ENCODE peak calls at places on chromosome 1, in nine cellular contexts. N is brain microvascular endothelial cell, J is left lung, C is dorsolateral prefrontal cortex, K is fibroblast of the aortic adventitia, E is ovary, B is Caco-2, S is HCT116, W is transverse colon. T is an unnamed sample.

GRCh38 chr1:247113733-247114271 is 9.6 kb upstream of the ZNF669 start:
- DNase-seq in N (no peak), E (no peak), B (no peak), J (no peak), C (no peak), W (no peak), S (no peak), K (no peak), T (no peak)

GRCh38 chr1:7228252-7228961 is 443.2 kb downstream of the CAMTA1 start:
- DNase-seq in J (no peak), C (no peak), W (no peak), N (no peak), K (no peak), B (no peak), E (no peak), S (no peak), T (no peak)

GRCh38 chr1:89808429-89809117 is 12.3 kb upstream of the LRRC8D start:
- DNase-seq in S (no peak), B (peak; percentile 79), E (no peak), C (no peak), K (peak; percentile 58), J (no peak), N (no peak), W (no peak), T (no peak)

GRCh38 chr1:177185209-177185608 is 14.5 kb downstream of the BRINP2 start:
- DNase-seq in K (peak; percentile 20), E (no peak), W (no peak), S (peak; percentile 1), B (no peak), N (peak; percentile 47), C (no peak), J (no peak), T (no peak)

GRCh38 chr1:240878631-240879030 is 266.7 kb upstream of the GREM2 start:
- DNase-seq in J (no peak), K (peak; percentile 7), B (no peak), N (no peak), C (no peak), W (no peak), S (no peak), E (no peak), T (no peak)

GRCh38 chr1:208093754-208094719 is 150.1 kb downstream of the PLXNA2 start:
- DNase-seq in C (no peak), N (peak; percentile 64), B (peak; percentile 74), K (peak; percentile 56), W (peak; percentile 61), J (no peak), E (peak; percentile 68), S (peak; percentile 31), T (peak; percentile 46)

GRCh38 chr1:156432109-156433018 is 63.4 kb downstream of the RHBG start:
- DNase-seq in C (no peak), S (no peak), J (no peak), B (no peak), N (no peak), E (no peak), W (no peak), K (no peak), T (no peak)

GRCh38 chr1:216757110-216757509 is 33.9 kb upstream of the ESRRG start:
- DNase-seq in S (no peak), B (no peak), E (no peak), C (no peak), K (no peak), N (no peak), J (no peak), W (no peak), T (no peak)

GRCh38 chr1:165647970-165648369 is 16.9 kb downstream of the MGST3 start:
- DNase-seq in N (peak; percentile 40), K (peak; percentile 18), W (no peak), J (no peak), S (no peak), C (no peak), E (no peak), B (no peak), T (no peak)

GRCh38 chr1:93021539-93022134 is 57.4 kb upstream of the MTF2 start:
- DNase-seq in E (no peak), S (peak; percentile 42), C (no peak), J (no peak), N (no peak), B (no peak), K (peak; percentile 70), W (no peak), T (peak; percentile 59)

GRCh38 chr1:111139234-111139955 is 498 bp downstream of the DRAM2 start:
- DNase-seq in C (no peak), B (peak; percentile 48), S (peak; percentile 18), E (no peak), W (peak; percentile 57), K (peak; percentile 48), J (no peak), N (peak; percentile 56), T (no peak)

GRCh38 chr1:111990878-111991760 is 1.7 kb upstream of the KCND3 start:
- DNase-seq in N (no peak), W (peak; percentile 72), B (peak; percentile 57), S (peak; percentile 54), C (peak; percentile 69), E (no peak), K (peak; percentile 35), J (peak; percentile 84), T (no peak)

GRCh38 chr1:181482001-181482430 is 1.3 kb upstream of the CACNA1E start:
- DNase-seq in W (no peak), S (no peak), J (no peak), K (no peak), C (no peak), B (no peak), N (no peak), E (no peak), T (no peak)
- H3K4me3 ChIP-seq in W (no peak overlapping the region), S (no peak overlapping the region), J (peak overlapping the region; percentile 36), K (no peak overlapping the region), C (peak overlapping the region; percentile 73), B (no peak overlapping the region), N (no peak overlapping the region), E (no peak overlapping the region), T (no peak overlapping the region)

GRCh38 chr1:10388387-10388715 is 10.5 kb upstream of the PGD start:
- DNase-seq in J (no peak), B (no peak), N (no peak), C (no peak), K (no peak), S (no peak), W (no peak), E (no peak), T (no peak)
- H3K4me3 ChIP-seq in J (peak overlapping the region; percentile 8), B (no peak overlapping the region), N (no peak overlapping the region), C (no peak overlapping the region), K (peak overlapping the region; percentile 45), S (no peak overlapping the region), W (no peak overlapping the region), E (no peak overlapping the region), T (no peak overlapping the region)

DNA sequence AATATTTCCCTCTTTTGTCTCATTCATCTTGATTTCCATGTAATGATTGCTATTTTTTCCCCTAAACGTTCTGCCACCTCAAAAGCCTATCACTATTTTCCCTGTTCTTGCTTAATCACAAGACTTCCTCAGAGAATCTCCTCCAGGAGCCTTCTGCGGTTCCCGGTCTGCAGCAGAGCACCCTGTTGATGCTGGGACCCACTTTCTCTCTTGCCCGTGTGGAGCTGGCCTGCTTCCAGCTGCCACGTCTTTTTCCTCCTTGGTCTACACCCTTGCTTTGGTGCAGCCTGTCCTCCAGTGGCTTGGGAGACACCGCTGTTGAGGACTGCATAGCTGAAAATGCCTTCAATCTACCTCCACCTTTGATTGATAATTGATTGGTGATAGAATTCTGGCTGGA is 70.0 kb upstream of the COA6 start:
- DNase-seq in J (no peak), C (no peak), W (no peak), S (no peak), N (no peak), K (no peak), E (no peak), B (no peak), T (no peak)
- H3K4me3 ChIP-seq in J (no peak overlapping the region), C (no peak overlapping the region), W (no peak overlapping the region), S (no peak overlapping the region), N (no peak overlapping the region), K (no peak overlapping the region), E (no peak overlapping the region), B (no peak overlapping the region), T (no peak overlapping the region)

GRCh38 chr1:168609133-168609715 is 32.8 kb downstream of the XCL1 start:
- DNase-seq in N (peak; percentile 69), B (no peak), W (no peak), C (peak; percentile 73), S (no peak), J (no peak), K (peak; percentile 45), E (peak; percentile 68), T (no peak)
- H3K4me3 ChIP-seq in N (peak overlapping the region; percentile 13), B (no peak overlapping the region), W (no peak overlapping the region), C (no peak overlapping the region), S (no peak overlapping the region), J (no peak overlapping the region), K (no peak overlapping the region), E (no peak overlapping the region), T (no peak overlapping the region)

DNA sequence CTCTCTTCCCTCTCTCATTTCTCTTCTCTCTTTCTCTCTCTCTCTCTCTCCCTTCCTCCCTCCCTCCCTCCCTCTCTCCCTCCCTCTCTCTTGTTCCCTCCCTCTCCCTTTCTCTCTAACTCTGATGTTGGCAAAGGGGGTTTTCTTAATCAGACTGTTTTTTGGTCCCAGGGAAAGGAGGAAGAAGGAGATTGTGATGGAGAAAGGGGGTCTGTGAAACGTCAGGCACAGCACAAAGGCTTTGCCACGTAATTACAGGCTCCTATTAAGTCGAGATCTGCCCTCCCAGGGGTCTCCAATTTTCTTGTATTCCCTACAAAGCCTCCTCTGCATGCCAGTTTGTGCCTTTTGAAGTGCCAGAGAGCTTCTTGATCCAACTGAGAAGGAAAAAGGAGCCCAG is 920 bp upstream of the PRRX1 start:
- DNase-seq in J (no peak), K (peak; percentile 83), N (peak; percentile 7), B (no peak), S (no peak), E (peak; percentile 23), W (no peak), C (no peak), T (no peak)
- H3K4me3 ChIP-seq in J (peak overlapping the region; percentile 43), K (peak overlapping the region; percentile 96), N (peak overlapping the region; percentile 92), B (no peak overlapping the region), S (no peak overlapping the region), E (peak overlapping the region; percentile 78), W (no peak overlapping the region), C (peak overlapping the region; percentile 81), T (no peak overlapping the region)

GRCh38 chr1:218350022-218350525 is 4.9 kb downstream of the TGFB2 start:
- DNase-seq in W (no peak), N (no peak), J (no peak), B (no peak), K (no peak), S (no peak), E (no peak), C (no peak), T (no peak)
- H3K4me3 ChIP-seq in W (no peak overlapping the region), N (peak overlapping the region; percentile 95), J (peak overlapping the region; percentile 54), B (no peak overlapping the region), K (peak overlapping the region; percentile 82), S (no peak overlapping the region), E (no peak overlapping the region), C (peak overlapping the region; percentile 87), T (no peak overlapping the region)

GRCh38 chr1:91584309-91584708 is 83.7 kb downstream of the CDC7 start:
- DNase-seq in B (no peak), J (no peak), W (no peak), K (no peak), N (no peak), S (no peak), E (no peak), C (no peak), T (no peak)
- H3K4me3 ChIP-seq in B (no peak overlapping the region), J (no peak overlapping the region), W (no peak overlapping the region), K (no peak overlapping the region), N (no peak overlapping the region), S (no peak overlapping the region), E (no peak overlapping the region), C (no peak overlapping the region), T (no peak overlapping the region)

GRCh38 chr1:217965156-217965786 is 319.8 kb upstream of the RRP15 start:
- DNase-seq in N (no peak), B (no peak), S (no peak), E (no peak), C (no peak), K (no peak), W (no peak), J (peak; percentile 50), T (no peak)
- H3K4me3 ChIP-seq in N (no peak overlapping the region), B (no peak overlapping the region), S (no peak overlapping the region), E (no peak overlapping the region), C (no peak overlapping the region), K (no peak overlapping the region), W (no peak overlapping the region), J (no peak overlapping the region), T (no peak overlapping the region)

T was measured in CD4-positive, alpha-beta memory T cell.